ENCODE peak calls at places on chromosomes 13 and 19, in six cellular contexts. L is mammary epithelial cell; F is neural progenitor cell; I is fibroblast of villous mesenchyme; D is mesenteric fat pad; U is activated naive CD4-positive, alpha-beta T cell treated with anti-CD3 and anti-CD28 coated beads, Interleukin-2, amount 50 U/mL, for 72 hours. O is an unnamed sample.

GRCh38 chr13:77740931-77741586 is 43.6 kb downstream of the SLAIN1 start:
- DNase-seq in L (no peak), F (no peak), I (no peak), D (no peak), U (no peak), O (no peak)

GRCh38 chr13:108902557-108903155 is 273.2 kb downstream of the MYO16 start:
- DNase-seq in L (peak; percentile 81), F (no peak), I (peak; percentile 10), D (no peak), U (no peak), O (no peak)

GRCh38 chr19:50962245-50962644 is 7.1 kb downstream of the KLK6 start:
- DNase-seq in L (no peak), F (no peak), I (no peak), D (no peak), U (no peak), O (no peak)

GRCh38 chr19:1237754-1238372 is at the start of gene CBARP:
- DNase-seq in L (no peak), F (peak; percentile 89), I (peak; percentile 34), D (no peak), U (no peak), O (no peak)

GRCh38 chr19:29485293-29485692 is 40.5 kb upstream of the VSTM2B start:
- DNase-seq in L (no peak), F (no peak), I (no peak), D (peak; percentile 41), U (no peak), O (no peak)

GRCh38 chr19:40666803-40667438 is 23.5 kb downstream of the NUMBL start:
- DNase-seq in L (no peak), F (no peak), I (no peak), D (no peak), U (no peak), O (no peak)

GRCh38 chr19:47195462-47195861 is 35.5 kb downstream of the BBC3 start:
- DNase-seq in L (no peak), F (no peak), I (no peak), D (no peak), U (no peak), O (no peak)

GRCh38 chr19:45564131-45564780 is 20.3 kb downstream of the OPA3 start:
- DNase-seq in L (no peak), F (no peak), I (no peak), D (no peak), U (no peak), O (no peak)

GRCh38 chr13:46797468-46798237 is 692 bp upstream of the ESD start:
- DNase-seq in L (no peak), F (peak; percentile 6), I (peak; percentile 68), D (no peak), U (no peak), O (no peak)

GRCh38 chr13:109704771-109705628 is 81.4 kb downstream of the IRS2 start:
- DNase-seq in L (peak; percentile 49), F (no peak), I (peak; percentile 36), D (no peak), U (no peak), O (no peak)

GRCh38 chr19:41427647-41428480 is 690 bp upstream of the B3GNT8 start:
- DNase-seq in L (no peak), F (peak; percentile 21), I (peak; percentile 22), D (no peak), U (no peak), O (no peak)

GRCh38 chr19:56838930-56839664 is 1.4 kb downstream of the PEG3 start:
- DNase-seq in L (peak; percentile 32), F (no peak), I (peak; percentile 87), D (peak; percentile 95), U (no peak), O (no peak)

GRCh38 chr19:35404879-35405622 is 34.2 kb downstream of the GPR42 start:
- DNase-seq in L (peak; percentile 98), F (peak; percentile 39), I (peak; percentile 49), D (no peak), U (peak; percentile 74), O (no peak)

GRCh38 chr19:55069137-55069858 is 6.3 kb upstream of the RDH13 start:
- DNase-seq in L (peak; percentile 78), F (peak; percentile 61), I (no peak), D (no peak), U (no peak), O (no peak)

GRCh38 chr19:3304871-3305423 is 61.4 kb upstream of the NFIC start:
- DNase-seq in L (peak; percentile 41), F (peak; percentile 83), I (peak; percentile 66), D (no peak), U (peak; percentile 70), O (peak; percentile 13)

GRCh38 chr19:10206226-10206873 is 11.6 kb upstream of the DNMT1 start:
- DNase-seq in L (peak; percentile 50), F (no peak), I (peak; percentile 28), D (no peak), U (no peak), O (no peak)

GRCh38 chr13:27915301-27916207 is 4.2 kb upstream of the PDX1 start:
- DNase-seq in L (peak; percentile 35), F (no peak), I (no peak), D (no peak), U (no peak), O (no peak)

GRCh38 chr13:91165758-91166157 is 181.7 kb upstream of the MIR17HG start:
- DNase-seq in L (no peak), F (no peak), I (no peak), D (no peak), U (no peak), O (no peak)

GRCh38 chr19:13301627-13302334 is 151.6 kb downstream of the IER2 start:
- DNase-seq in L (no peak), F (no peak), I (no peak), D (no peak), U (no peak), O (no peak)

O was measured in NCI-H1436 treated with DMSO at 0.1 percent for 48 hours.